ENCODE peak calls at places on chromosome 17, in eight cellular contexts. One of them, this sample, is unnamed. For H3K4me1, the result is how much of the 10 kb centered on the place peaks cover.

GRCh38 chr17:21287703-21288449 is 3.4 kb downstream of the MAP2K3 start:
- DNase-seq in esophagus muscularis mucosa: peak
- DNase-seq in tibial nerve: peak
- DNase-seq in transverse colon: peak
- DNase-seq in GM12878: peak
- DNase-seq in A549: peak
- DNase-seq in H1: no peak
- DNase-seq in stomach: peak
- DNase-seq in this sample: peak

GRCh38 chr17:74981979-74982662 is 5.3 kb upstream of the CDR2L start:
- DNase-seq in esophagus muscularis mucosa: no peak
- DNase-seq in tibial nerve: peak
- DNase-seq in transverse colon: peak
- DNase-seq in GM12878: no peak
- DNase-seq in A549: peak
- DNase-seq in H1: no peak
- DNase-seq in stomach: peak
- DNase-seq in this sample: peak

GRCh38 chr17:83037084-83037950 is 42.1 kb upstream of the METRNL start:
- DNase-seq in esophagus muscularis mucosa: no peak
- DNase-seq in tibial nerve: no peak
- DNase-seq in transverse colon: no peak
- DNase-seq in GM12878: no peak
- DNase-seq in A549: no peak
- DNase-seq in H1: no peak
- DNase-seq in stomach: no peak
- DNase-seq in this sample: no peak

GRCh38 chr17:59105852-59106462 is 723 bp downstream of the TRIM37 start:
- DNase-seq in esophagus muscularis mucosa: peak
- DNase-seq in tibial nerve: peak
- DNase-seq in transverse colon: peak
- DNase-seq in GM12878: no peak
- DNase-seq in A549: peak
- DNase-seq in H1: no peak
- DNase-seq in stomach: peak
- DNase-seq in this sample: peak

GRCh38 chr17:15279011-15279477 is 13.9 kb upstream of the PMP22 start:
- DNase-seq in esophagus muscularis mucosa: no peak
- DNase-seq in tibial nerve: no peak
- DNase-seq in transverse colon: no peak
- DNase-seq in GM12878: no peak
- DNase-seq in A549: peak
- DNase-seq in H1: no peak
- DNase-seq in stomach: no peak
- DNase-seq in this sample: no peak

GRCh38 chr17:27485711-27486495 is 29.7 kb downstream of the KSR1 start:
- DNase-seq in esophagus muscularis mucosa: no peak
- DNase-seq in tibial nerve: no peak
- DNase-seq in transverse colon: no peak
- DNase-seq in GM12878: no peak
- DNase-seq in A549: no peak
- DNase-seq in H1: no peak
- DNase-seq in stomach: no peak
- DNase-seq in this sample: no peak

GRCh38 chr17:30113213-30113612 is 3.4 kb upstream of the NSRP1 start:
- DNase-seq in esophagus muscularis mucosa: peak
- DNase-seq in tibial nerve: no peak
- DNase-seq in transverse colon: peak
- DNase-seq in GM12878: peak
- DNase-seq in A549: peak
- DNase-seq in H1: no peak
- DNase-seq in stomach: peak
- DNase-seq in this sample: no peak

GRCh38 chr17:83200231-83200699 is 120.9 kb downstream of the METRNL start:
- DNase-seq in esophagus muscularis mucosa: no peak
- DNase-seq in tibial nerve: peak
- DNase-seq in transverse colon: peak
- DNase-seq in GM12878: no peak
- DNase-seq in A549: no peak
- DNase-seq in H1: no peak
- DNase-seq in stomach: peak
- DNase-seq in this sample: peak

GRCh38 chr17:82656266-82656665 is 8.0 kb upstream of the WDR45B start:
- DNase-seq in esophagus muscularis mucosa: no peak
- DNase-seq in tibial nerve: no peak
- DNase-seq in transverse colon: no peak
- DNase-seq in GM12878: no peak
- DNase-seq in A549: no peak
- DNase-seq in H1: no peak
- DNase-seq in stomach: no peak
- DNase-seq in this sample: no peak

GRCh38 chr17:31254654-31255053 is 42.4 kb downstream of the OMG start:
- DNase-seq in esophagus muscularis mucosa: no peak
- DNase-seq in tibial nerve: no peak
- DNase-seq in transverse colon: no peak
- DNase-seq in GM12878: no peak
- DNase-seq in A549: no peak
- DNase-seq in H1: no peak
- DNase-seq in stomach: no peak
- DNase-seq in this sample: no peak

GRCh38 chr17:44558349-44559287 is 1.3 kb downstream of the FZD2 start:
- DNase-seq in esophagus muscularis mucosa: no peak
- DNase-seq in tibial nerve: no peak
- DNase-seq in transverse colon: no peak
- DNase-seq in GM12878: no peak
- DNase-seq in A549: no peak
- DNase-seq in H1: no peak
- DNase-seq in stomach: no peak
- DNase-seq in this sample: peak

GRCh38 chr17:30554839-30555751 is 77.9 kb downstream of the GOSR1 start:
- DNase-seq in esophagus muscularis mucosa: no peak
- DNase-seq in tibial nerve: no peak
- DNase-seq in transverse colon: no peak
- DNase-seq in GM12878: no peak
- DNase-seq in A549: peak
- DNase-seq in H1: peak
- DNase-seq in stomach: peak
- DNase-seq in this sample: no peak

GRCh38 chr17:35578929-35579448 is 618 bp upstream of the PEX12 start:
- DNase-seq in esophagus muscularis mucosa: no peak
- DNase-seq in tibial nerve: no peak
- DNase-seq in transverse colon: no peak
- DNase-seq in GM12878: no peak
- DNase-seq in A549: no peak
- DNase-seq in H1: no peak
- DNase-seq in stomach: no peak
- DNase-seq in this sample: no peak

GRCh38 chr17:42686520-42687137 is 4.3 kb downstream of the CNTNAP1 start:
- DNase-seq in esophagus muscularis mucosa: no peak
- DNase-seq in tibial nerve: no peak
- DNase-seq in transverse colon: no peak
- DNase-seq in GM12878: no peak
- DNase-seq in A549: no peak
- DNase-seq in H1: no peak
- DNase-seq in stomach: no peak
- DNase-seq in this sample: no peak

GRCh38 chr17:8892338-8892690 is 24.8 kb upstream of the PIK3R6 start:
- DNase-seq in esophagus muscularis mucosa: no peak
- DNase-seq in tibial nerve: no peak
- DNase-seq in transverse colon: no peak
- DNase-seq in GM12878: peak
- DNase-seq in A549: no peak
- DNase-seq in H1: no peak
- DNase-seq in stomach: no peak
- DNase-seq in this sample: no peak

GRCh38 chr17:1111599-1112443 is 68.0 kb downstream of the ABR start:
- DNase-seq in esophagus muscularis mucosa: no peak
- DNase-seq in tibial nerve: no peak
- DNase-seq in transverse colon: peak
- DNase-seq in GM12878: no peak
- DNase-seq in A549: peak
- DNase-seq in H1: no peak
- DNase-seq in stomach: no peak
- DNase-seq in this sample: no peak

GRCh38 chr17:80101160-80101945 is at the start of gene GAA:
- DNase-seq in esophagus muscularis mucosa: no peak
- DNase-seq in tibial nerve: peak
- DNase-seq in transverse colon: peak
- DNase-seq in GM12878: peak
- DNase-seq in A549: peak
- DNase-seq in H1: peak
- DNase-seq in stomach: peak
- DNase-seq in this sample: peak

GRCh38 chr17:6480325-6480675 is 36.0 kb downstream of the PIMREG start:
- DNase-seq in esophagus muscularis mucosa: no peak
- DNase-seq in tibial nerve: no peak
- DNase-seq in transverse colon: no peak
- DNase-seq in GM12878: no peak
- DNase-seq in A549: no peak
- DNase-seq in H1: no peak
- DNase-seq in stomach: no peak
- DNase-seq in this sample: no peak

GRCh38 chr17:44759096-44759915 is 518 bp downstream of the ADAM11 start:
- DNase-seq in esophagus muscularis mucosa: no peak
- DNase-seq in tibial nerve: no peak
- DNase-seq in transverse colon: no peak
- DNase-seq in GM12878: no peak
- DNase-seq in A549: no peak
- DNase-seq in H1: no peak
- DNase-seq in stomach: no peak
- DNase-seq in this sample: no peak

GRCh38 chr17:77419547-77420475 is 279.0 kb downstream of the SEC14L1 start:
- DNase-seq in esophagus muscularis mucosa: no peak
- DNase-seq in tibial nerve: no peak
- DNase-seq in transverse colon: no peak
- DNase-seq in GM12878: no peak
- DNase-seq in A549: no peak
- DNase-seq in H1: no peak
- DNase-seq in stomach: no peak
- DNase-seq in this sample: no peak
- H3K4me1 ChIP-seq in esophagus muscularis mucosa: half or more
- H3K4me1 ChIP-seq in tibial nerve: half or more
- H3K4me1 ChIP-seq in transverse colon: half or more
- H3K4me1 ChIP-seq in GM12878: under half
- H3K4me1 ChIP-seq in A549: half or more
- H3K4me1 ChIP-seq in H1: under half
- H3K4me1 ChIP-seq in stomach: half or more
- H3K4me1 ChIP-seq in this sample: under half

GRCh38 chr17:18257268-18257681 is 1.3 kb downstream of the FLII start:
- DNase-seq in esophagus muscularis mucosa: no peak
- DNase-seq in tibial nerve: no peak
- DNase-seq in transverse colon: peak
- DNase-seq in GM12878: no peak
- DNase-seq in A549: no peak
- DNase-seq in H1: no peak
- DNase-seq in stomach: peak
- DNase-seq in this sample: no peak

GRCh38 chr17:18259621-18260331 is 686 bp upstream of the MIEF2 start:
- DNase-seq in esophagus muscularis mucosa: no peak
- DNase-seq in tibial nerve: no peak
- DNase-seq in transverse colon: no peak
- DNase-seq in GM12878: no peak
- DNase-seq in A549: peak
- DNase-seq in H1: no peak
- DNase-seq in stomach: no peak
- DNase-seq in this sample: no peak

GRCh38 chr17:18257747-18258355 is 687 bp downstream of the FLII start:
- DNase-seq in esophagus muscularis mucosa: peak
- DNase-seq in tibial nerve: peak
- DNase-seq in transverse colon: peak
- DNase-seq in GM12878: no peak
- DNase-seq in A549: peak
- DNase-seq in H1: no peak
- DNase-seq in stomach: peak
- DNase-seq in this sample: peak

GRCh38 chr17:18256776-18257175 is 1.8 kb downstream of the FLII start:
- DNase-seq in esophagus muscularis mucosa: no peak
- DNase-seq in tibial nerve: no peak
- DNase-seq in transverse colon: no peak
- DNase-seq in GM12878: no peak
- DNase-seq in A549: no peak
- DNase-seq in H1: no peak
- DNase-seq in stomach: no peak
- DNase-seq in this sample: no peak

GRCh38 chr17:18258356-18259038 is at the start of gene FLII:
- DNase-seq in esophagus muscularis mucosa: no peak
- DNase-seq in tibial nerve: peak
- DNase-seq in transverse colon: peak
- DNase-seq in GM12878: no peak
- DNase-seq in A549: peak
- DNase-seq in H1: no peak
- DNase-seq in stomach: peak
- DNase-seq in this sample: peak
- TF ChIP-seq POLR2A in esophagus muscularis mucosa: peak
- TF ChIP-seq POLR2A in tibial nerve: peak
- TF ChIP-seq POLR2A in transverse colon: peak
- TF ChIP-seq POLR2A in GM12878: peak
- TF ChIP-seq POLR2A in A549: peak
- TF ChIP-seq POLR2A in H1: no peak
- TF ChIP-seq POLR2A in stomach: no peak
- TF ChIP-seq POLR2A in this sample: peak

GRCh38 chr17:65627108-65627507 is 65.7 kb upstream of the AXIN2 start:
- DNase-seq in esophagus muscularis mucosa: no peak
- DNase-seq in tibial nerve: no peak
- DNase-seq in transverse colon: peak
- DNase-seq in GM12878: no peak
- DNase-seq in A549: peak
- DNase-seq in H1: no peak
- DNase-seq in stomach: no peak
- DNase-seq in this sample: no peak

GRCh38 chr17:65629234-65629690 is 67.8 kb upstream of the AXIN2 start:
- DNase-seq in esophagus muscularis mucosa: no peak
- DNase-seq in tibial nerve: no peak
- DNase-seq in transverse colon: no peak
- DNase-seq in GM12878: no peak
- DNase-seq in A549: no peak
- DNase-seq in H1: no peak
- DNase-seq in stomach: no peak
- DNase-seq in this sample: no peak

GRCh38 chr17:65628637-65629036 is 67.2 kb upstream of the AXIN2 start:
- DNase-seq in esophagus muscularis mucosa: no peak
- DNase-seq in tibial nerve: no peak
- DNase-seq in transverse colon: no peak
- DNase-seq in GM12878: no peak
- DNase-seq in A549: no peak
- DNase-seq in H1: no peak
- DNase-seq in stomach: no peak
- DNase-seq in this sample: no peak

GRCh38 chr17:65630502-65630901 is 69.1 kb upstream of the AXIN2 start:
- DNase-seq in esophagus muscularis mucosa: no peak
- DNase-seq in tibial nerve: no peak
- DNase-seq in transverse colon: no peak
- DNase-seq in GM12878: no peak
- DNase-seq in A549: no peak
- DNase-seq in H1: no peak
- DNase-seq in stomach: no peak
- DNase-seq in this sample: no peak

GRCh38 chr17:65627892-65628622 is 66.6 kb upstream of the AXIN2 start:
- DNase-seq in esophagus muscularis mucosa: no peak
- DNase-seq in tibial nerve: no peak
- DNase-seq in transverse colon: peak
- DNase-seq in GM12878: no peak
- DNase-seq in A549: peak
- DNase-seq in H1: no peak
- DNase-seq in stomach: peak
- DNase-seq in this sample: peak
- TF ChIP-seq EP300 in esophagus muscularis mucosa: no peak
- TF ChIP-seq EP300 in tibial nerve: no peak
- TF ChIP-seq EP300 in transverse colon: no peak
- TF ChIP-seq EP300 in GM12878: no peak
- TF ChIP-seq EP300 in A549: no peak
- TF ChIP-seq EP300 in H1: no peak
- TF ChIP-seq EP300 in stomach: no peak
- TF ChIP-seq EP300 in this sample: no peak

GRCh38 chr17:79027274-79027924 is 3.4 kb downstream of the C1QTNF1 start:
- DNase-seq in esophagus muscularis mucosa: no peak
- DNase-seq in tibial nerve: no peak
- DNase-seq in transverse colon: no peak
- DNase-seq in GM12878: no peak
- DNase-seq in A549: no peak
- DNase-seq in H1: no peak
- DNase-seq in stomach: no peak
- DNase-seq in this sample: peak
- H3K4me1 ChIP-seq in esophagus muscularis mucosa: half or more
- H3K4me1 ChIP-seq in tibial nerve: half or more
- H3K4me1 ChIP-seq in transverse colon: half or more
- H3K4me1 ChIP-seq in GM12878: under half
- H3K4me1 ChIP-seq in A549: half or more
- H3K4me1 ChIP-seq in H1: under half
- H3K4me1 ChIP-seq in stomach: half or more
- H3K4me1 ChIP-seq in this sample: under half